ENCODE peak calls at places on chromosomes 12 and 14, in six cellular contexts. One of them, this sample, is unnamed.

GRCh38 chr12:33752854-33753253 is 269.4 kb upstream of the ALG10 start:
- DNase-seq in Kasumi-1: no peak
- DNase-seq in left ventricle myocardium inferior: no peak
- DNase-seq in stromal cell of bone marrow: no peak
- DNase-seq in C1 segment of cervical spinal cord: no peak
- DNase-seq in NCI-H2171 treated with DMSO at 0.1 percent for 48 hours: peak; percentile 90
- DNase-seq in this sample: no peak

GRCh38 chr12:32920506-32921085 is 24.0 kb upstream of the PKP2 start:
- DNase-seq in Kasumi-1: no peak
- DNase-seq in left ventricle myocardium inferior: no peak
- DNase-seq in stromal cell of bone marrow: no peak
- DNase-seq in C1 segment of cervical spinal cord: no peak
- DNase-seq in NCI-H2171 treated with DMSO at 0.1 percent for 48 hours: no peak
- DNase-seq in this sample: no peak

GRCh38 chr12:39887824-39888223 is 218.1 kb downstream of the SLC2A13 start:
- DNase-seq in Kasumi-1: no peak
- DNase-seq in left ventricle myocardium inferior: no peak
- DNase-seq in stromal cell of bone marrow: no peak
- DNase-seq in C1 segment of cervical spinal cord: no peak
- DNase-seq in NCI-H2171 treated with DMSO at 0.1 percent for 48 hours: peak; percentile 2
- DNase-seq in this sample: no peak

GRCh38 chr14:22296722-22297121 is 292.3 kb downstream of the DAD1 start:
- DNase-seq in Kasumi-1: no peak
- DNase-seq in left ventricle myocardium inferior: no peak
- DNase-seq in stromal cell of bone marrow: no peak
- DNase-seq in C1 segment of cervical spinal cord: no peak
- DNase-seq in NCI-H2171 treated with DMSO at 0.1 percent for 48 hours: no peak
- DNase-seq in this sample: no peak

GRCh38 chr12:12099102-12099501 is 28.4 kb downstream of the BCL2L14 start:
- DNase-seq in Kasumi-1: no peak
- DNase-seq in left ventricle myocardium inferior: no peak
- DNase-seq in stromal cell of bone marrow: no peak
- DNase-seq in C1 segment of cervical spinal cord: no peak
- DNase-seq in NCI-H2171 treated with DMSO at 0.1 percent for 48 hours: no peak
- DNase-seq in this sample: no peak

GRCh38 chr12:116222358-116222757 is 55.1 kb downstream of the MED13L start:
- DNase-seq in Kasumi-1: no peak
- DNase-seq in left ventricle myocardium inferior: no peak
- DNase-seq in stromal cell of bone marrow: peak; percentile 88
- DNase-seq in C1 segment of cervical spinal cord: no peak
- DNase-seq in NCI-H2171 treated with DMSO at 0.1 percent for 48 hours: no peak
- DNase-seq in this sample: peak; percentile 84

GRCh38 chr14:75204106-75204505 is 27.7 kb upstream of the TMED10 start:
- DNase-seq in Kasumi-1: no peak
- DNase-seq in left ventricle myocardium inferior: no peak
- DNase-seq in stromal cell of bone marrow: no peak
- DNase-seq in C1 segment of cervical spinal cord: no peak
- DNase-seq in NCI-H2171 treated with DMSO at 0.1 percent for 48 hours: no peak
- DNase-seq in this sample: peak; percentile 26

GRCh38 chr14:49702725-49703124 is 9.8 kb downstream of the KLHDC1 start:
- DNase-seq in Kasumi-1: no peak
- DNase-seq in left ventricle myocardium inferior: no peak
- DNase-seq in stromal cell of bone marrow: no peak
- DNase-seq in C1 segment of cervical spinal cord: no peak
- DNase-seq in NCI-H2171 treated with DMSO at 0.1 percent for 48 hours: no peak
- DNase-seq in this sample: no peak

GRCh38 chr12:68646484-68646883 is 35.8 kb downstream of the RAP1B start:
- DNase-seq in Kasumi-1: no peak
- DNase-seq in left ventricle myocardium inferior: no peak
- DNase-seq in stromal cell of bone marrow: no peak
- DNase-seq in C1 segment of cervical spinal cord: no peak
- DNase-seq in NCI-H2171 treated with DMSO at 0.1 percent for 48 hours: no peak
- DNase-seq in this sample: no peak

GRCh38 chr12:10235761-10236631 is 23.3 kb downstream of the GABARAPL1 start:
- DNase-seq in Kasumi-1: peak; percentile 46
- DNase-seq in left ventricle myocardium inferior: no peak
- DNase-seq in stromal cell of bone marrow: peak; percentile 12
- DNase-seq in C1 segment of cervical spinal cord: no peak
- DNase-seq in NCI-H2171 treated with DMSO at 0.1 percent for 48 hours: no peak
- DNase-seq in this sample: no peak

GRCh38 chr12:115199831-115200230 is 515.9 kb upstream of the TBX3 start:
- DNase-seq in Kasumi-1: no peak
- DNase-seq in left ventricle myocardium inferior: no peak
- DNase-seq in stromal cell of bone marrow: peak; percentile 63
- DNase-seq in C1 segment of cervical spinal cord: no peak
- DNase-seq in NCI-H2171 treated with DMSO at 0.1 percent for 48 hours: no peak
- DNase-seq in this sample: no peak